ENCODE peak calls at places on chromosomes 7 and 10, in eight cellular contexts. One of them, this sample, is unnamed.
A peak's percentile ranks its signal among the peaks of the same experiment; 100 is the strongest.

GRCh38 chr7:926061-927030 is 28.1 kb downstream of the ADAP1 start:
- DNase-seq in colonic mucosa: peak; percentile 92
- DNase-seq in astrocyte of the cerebellum: no peak
- DNase-seq in HCT116: no peak
- DNase-seq in ovary: no peak
- DNase-seq in HFFc6: no peak
- DNase-seq in fibroblast of lung: no peak
- DNase-seq in cardiac muscle cell: no peak
- DNase-seq in this sample: peak; percentile 91

GRCh38 chr7:116353614-116354013 is 143.3 kb downstream of the TES start:
- DNase-seq in astrocyte of the cerebellum: no peak
- DNase-seq in HFFc6: no peak
- DNase-seq in colonic mucosa: peak; percentile 27
- DNase-seq in fibroblast of lung: peak; percentile 33
- DNase-seq in ovary: peak; percentile 29
- DNase-seq in HCT116: no peak
- DNase-seq in cardiac muscle cell: peak; percentile 27
- DNase-seq in this sample: peak; percentile 22

GRCh38 chr7:111384065-111384891 is 178.0 kb downstream of the IMMP2L start:
- DNase-seq in colonic mucosa: no peak
- DNase-seq in fibroblast of lung: peak; percentile 45
- DNase-seq in ovary: no peak
- DNase-seq in astrocyte of the cerebellum: no peak
- DNase-seq in cardiac muscle cell: no peak
- DNase-seq in HFFc6: peak; percentile 59
- DNase-seq in HCT116: no peak
- DNase-seq in this sample: no peak

GRCh38 chr7:26078437-26079362 is 73.3 kb upstream of the NFE2L3 start:
- DNase-seq in astrocyte of the cerebellum: no peak
- DNase-seq in HCT116: peak; percentile 41
- DNase-seq in HFFc6: no peak
- DNase-seq in ovary: peak; percentile 9
- DNase-seq in cardiac muscle cell: peak; percentile 86
- DNase-seq in colonic mucosa: peak; percentile 76
- DNase-seq in fibroblast of lung: peak; percentile 20
- DNase-seq in this sample: peak; percentile 80

GRCh38 chr10:29946953-29947700 is 112.3 kb downstream of the JCAD start:
- DNase-seq in fibroblast of lung: peak; percentile 95
- DNase-seq in astrocyte of the cerebellum: peak; percentile 91
- DNase-seq in HCT116: no peak
- DNase-seq in cardiac muscle cell: no peak
- DNase-seq in colonic mucosa: no peak
- DNase-seq in HFFc6: peak; percentile 63
- DNase-seq in ovary: peak; percentile 35
- DNase-seq in this sample: no peak

GRCh38 chr7:117259626-117260025 is 63.2 kb downstream of the WNT2 start:
- DNase-seq in HFFc6: peak; percentile 52
- DNase-seq in colonic mucosa: no peak
- DNase-seq in ovary: no peak
- DNase-seq in HCT116: no peak
- DNase-seq in astrocyte of the cerebellum: peak; percentile 26
- DNase-seq in cardiac muscle cell: no peak
- DNase-seq in fibroblast of lung: peak; percentile 65
- DNase-seq in this sample: no peak

GRCh38 chr7:37065779-37066271 is 341.5 kb upstream of the AOAH start:
- DNase-seq in fibroblast of lung: peak; percentile 70
- DNase-seq in astrocyte of the cerebellum: peak; percentile 35
- DNase-seq in cardiac muscle cell: no peak
- DNase-seq in HFFc6: no peak
- DNase-seq in ovary: no peak
- DNase-seq in HCT116: no peak
- DNase-seq in colonic mucosa: no peak
- DNase-seq in this sample: no peak

GRCh38 chr10:79342295-79342761 is 4.9 kb upstream of the PPIF start:
- DNase-seq in HFFc6: no peak
- DNase-seq in colonic mucosa: no peak
- DNase-seq in cardiac muscle cell: no peak
- DNase-seq in astrocyte of the cerebellum: no peak
- DNase-seq in HCT116: no peak
- DNase-seq in ovary: no peak
- DNase-seq in fibroblast of lung: no peak
- DNase-seq in this sample: no peak

GRCh38 chr10:19111501-19112267 is 63.1 kb downstream of the MALRD1 start:
- DNase-seq in cardiac muscle cell: no peak
- DNase-seq in colonic mucosa: no peak
- DNase-seq in ovary: no peak
- DNase-seq in fibroblast of lung: peak; percentile 66
- DNase-seq in astrocyte of the cerebellum: no peak
- DNase-seq in HFFc6: no peak
- DNase-seq in HCT116: no peak
- DNase-seq in this sample: no peak

GRCh38 chr7:159136846-159137245 is 7.8 kb downstream of the VIPR2 start:
- DNase-seq in astrocyte of the cerebellum: no peak
- DNase-seq in cardiac muscle cell: no peak
- DNase-seq in fibroblast of lung: no peak
- DNase-seq in HFFc6: no peak
- DNase-seq in colonic mucosa: no peak
- DNase-seq in ovary: no peak
- DNase-seq in HCT116: no peak
- DNase-seq in this sample: no peak

GRCh38 chr7:159136442-159136841 is 8.2 kb downstream of the VIPR2 start:
- DNase-seq in HCT116: no peak
- DNase-seq in fibroblast of lung: no peak
- DNase-seq in colonic mucosa: no peak
- DNase-seq in cardiac muscle cell: no peak
- DNase-seq in ovary: no peak
- DNase-seq in astrocyte of the cerebellum: no peak
- DNase-seq in HFFc6: no peak
- DNase-seq in this sample: no peak

GRCh38 chr7:159138508-159138907 is 6.2 kb downstream of the VIPR2 start:
- DNase-seq in colonic mucosa: no peak
- DNase-seq in HCT116: no peak
- DNase-seq in cardiac muscle cell: no peak
- DNase-seq in astrocyte of the cerebellum: no peak
- DNase-seq in fibroblast of lung: no peak
- DNase-seq in ovary: no peak
- DNase-seq in HFFc6: no peak
- DNase-seq in this sample: no peak

GRCh38 chr7:159139202-159139601 is 5.5 kb downstream of the VIPR2 start:
- DNase-seq in cardiac muscle cell: no peak
- DNase-seq in ovary: no peak
- DNase-seq in HCT116: no peak
- DNase-seq in astrocyte of the cerebellum: no peak
- DNase-seq in HFFc6: no peak
- DNase-seq in fibroblast of lung: no peak
- DNase-seq in colonic mucosa: no peak
- DNase-seq in this sample: no peak

DNA sequence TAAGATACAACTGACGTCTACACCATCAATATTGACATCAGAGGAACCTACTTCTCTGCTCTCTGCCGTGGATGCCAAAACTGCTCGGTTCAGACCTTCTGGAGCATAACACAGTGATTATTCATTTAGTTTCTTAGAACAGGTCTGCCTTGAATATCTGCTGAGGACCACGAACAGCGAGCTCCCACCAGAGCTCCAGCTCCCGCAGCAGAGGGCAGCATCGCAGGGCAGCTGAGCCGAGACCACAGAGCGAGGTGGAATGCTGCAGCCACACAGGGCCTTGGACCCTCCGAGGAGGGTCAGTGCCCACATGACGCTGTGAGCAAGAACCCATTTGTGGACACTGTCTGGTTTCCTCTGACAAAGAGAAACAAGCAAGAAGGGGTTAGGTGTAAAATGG is 6.8 kb downstream of the VIPR2 start:
- DNase-seq in fibroblast of lung: no peak
- DNase-seq in HFFc6: no peak
- DNase-seq in ovary: no peak
- DNase-seq in cardiac muscle cell: no peak
- DNase-seq in colonic mucosa: no peak
- DNase-seq in HCT116: no peak
- DNase-seq in astrocyte of the cerebellum: no peak
- DNase-seq in this sample: no peak
- TF ChIP-seq CTCF in fibroblast of lung: no peak
- TF ChIP-seq CTCF in HFFc6: no peak
- TF ChIP-seq CTCF in ovary: no peak
- TF ChIP-seq CTCF in cardiac muscle cell: no peak
- TF ChIP-seq CTCF in colonic mucosa: no peak
- TF ChIP-seq CTCF in HCT116: no peak
- TF ChIP-seq CTCF in astrocyte of the cerebellum: no peak
- TF ChIP-seq CTCF in this sample: no peak

GRCh38 chr10:78330884-78331283 is 297.2 kb downstream of the RPS24 start:
- DNase-seq in astrocyte of the cerebellum: no peak
- DNase-seq in fibroblast of lung: no peak
- DNase-seq in cardiac muscle cell: no peak
- DNase-seq in ovary: no peak
- DNase-seq in colonic mucosa: no peak
- DNase-seq in HCT116: no peak
- DNase-seq in HFFc6: no peak
- DNase-seq in this sample: no peak

GRCh38 chr10:78333362-78334143 is 299.9 kb downstream of the RPS24 start:
- DNase-seq in cardiac muscle cell: no peak
- DNase-seq in ovary: no peak
- DNase-seq in HCT116: no peak
- DNase-seq in colonic mucosa: peak; percentile 8
- DNase-seq in astrocyte of the cerebellum: no peak
- DNase-seq in fibroblast of lung: no peak
- DNase-seq in HFFc6: no peak
- DNase-seq in this sample: no peak

GRCh38 chr10:78332699-78333098 is 299.0 kb downstream of the RPS24 start:
- DNase-seq in ovary: no peak
- DNase-seq in HFFc6: no peak
- DNase-seq in cardiac muscle cell: no peak
- DNase-seq in astrocyte of the cerebellum: no peak
- DNase-seq in HCT116: no peak
- DNase-seq in colonic mucosa: peak; percentile 6
- DNase-seq in fibroblast of lung: no peak
- DNase-seq in this sample: no peak

GRCh38 chr10:78331391-78331922 is 297.8 kb downstream of the RPS24 start:
- DNase-seq in HFFc6: peak; percentile 65
- DNase-seq in astrocyte of the cerebellum: peak; percentile 27
- DNase-seq in colonic mucosa: no peak
- DNase-seq in ovary: peak; percentile 39
- DNase-seq in fibroblast of lung: peak; percentile 80
- DNase-seq in cardiac muscle cell: no peak
- DNase-seq in HCT116: no peak
- DNase-seq in this sample: no peak

GRCh38 chr10:78332013-78332412 is 298.4 kb downstream of the RPS24 start:
- DNase-seq in cardiac muscle cell: no peak
- DNase-seq in fibroblast of lung: no peak
- DNase-seq in colonic mucosa: peak; percentile 4
- DNase-seq in HCT116: no peak
- DNase-seq in HFFc6: no peak
- DNase-seq in astrocyte of the cerebellum: no peak
- DNase-seq in ovary: peak; percentile 32
- DNase-seq in this sample: peak; percentile 21
- TF ChIP-seq CTCF in cardiac muscle cell: no peak
- TF ChIP-seq CTCF in fibroblast of lung: no peak
- TF ChIP-seq CTCF in colonic mucosa: no peak
- TF ChIP-seq CTCF in HCT116: no peak
- TF ChIP-seq CTCF in HFFc6: no peak
- TF ChIP-seq CTCF in astrocyte of the cerebellum: no peak
- TF ChIP-seq CTCF in ovary: no peak
- TF ChIP-seq CTCF in this sample: no peak

DNA sequence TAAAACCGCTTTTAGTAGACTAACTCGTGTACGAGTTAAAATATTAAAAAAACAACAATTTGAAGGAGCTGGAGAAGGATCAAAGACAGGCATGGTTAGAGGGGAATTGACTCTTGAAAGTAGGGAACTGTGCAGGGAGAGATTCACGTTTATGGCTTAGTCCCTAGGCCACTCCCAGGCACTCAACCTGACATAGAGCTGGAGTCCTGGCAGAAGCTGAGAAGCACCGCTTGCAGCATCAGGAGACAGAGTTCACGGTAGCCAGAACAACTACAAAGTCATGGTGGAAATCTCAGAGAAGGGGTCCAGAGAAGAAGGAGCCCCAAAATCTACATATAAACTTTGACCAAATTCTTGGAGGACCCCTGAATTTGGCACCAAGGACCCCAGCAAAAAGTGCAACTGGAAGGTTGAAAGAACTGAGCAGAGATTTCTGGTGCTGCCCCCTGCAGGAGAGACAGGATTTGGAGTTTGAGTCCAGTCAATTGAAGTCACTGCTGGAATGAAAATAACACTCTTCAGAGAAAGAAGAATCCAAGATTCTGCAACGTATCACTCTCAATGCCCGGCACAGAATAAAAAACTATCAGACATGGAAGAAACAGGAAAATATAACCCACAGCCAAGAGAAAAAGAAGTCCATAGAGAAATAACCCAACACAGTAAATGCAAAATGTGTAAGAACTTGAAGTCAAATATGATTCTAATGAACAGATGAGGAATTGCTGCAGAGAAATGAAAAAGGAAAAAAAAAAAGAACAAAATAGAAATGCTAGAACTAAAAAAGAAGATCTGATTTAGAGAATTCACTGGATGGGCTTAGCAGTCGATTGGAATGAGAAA is 493.3 kb upstream of the PODXL start:
- DNase-seq in ovary: no peak
- DNase-seq in HFFc6: peak; percentile 25
- DNase-seq in colonic mucosa: peak; percentile 78
- DNase-seq in astrocyte of the cerebellum: no peak
- DNase-seq in cardiac muscle cell: peak; percentile 68
- DNase-seq in HCT116: peak; percentile 16
- DNase-seq in fibroblast of lung: no peak
- DNase-seq in this sample: peak; percentile 58
- TF ChIP-seq CTCF in ovary: no peak
- TF ChIP-seq CTCF in HFFc6: peak; percentile 89
- TF ChIP-seq CTCF in colonic mucosa: peak; percentile 46
- TF ChIP-seq CTCF in astrocyte of the cerebellum: peak; percentile 55
- TF ChIP-seq CTCF in cardiac muscle cell: peak; percentile 82
- TF ChIP-seq CTCF in HCT116: peak; percentile 78
- TF ChIP-seq CTCF in fibroblast of lung: peak; percentile 66
- TF ChIP-seq CTCF in this sample: peak; percentile 66

GRCh38 chr10:122463466-122464157 is 2.3 kb downstream of the HTRA1 start:
- DNase-seq in cardiac muscle cell: no peak
- DNase-seq in HFFc6: no peak
- DNase-seq in HCT116: no peak
- DNase-seq in ovary: no peak
- DNase-seq in colonic mucosa: no peak
- DNase-seq in fibroblast of lung: no peak
- DNase-seq in astrocyte of the cerebellum: no peak
- DNase-seq in this sample: no peak

GRCh38 chr10:122466866-122467470 is 5.6 kb downstream of the HTRA1 start:
- DNase-seq in HCT116: no peak
- DNase-seq in ovary: no peak
- DNase-seq in colonic mucosa: no peak
- DNase-seq in astrocyte of the cerebellum: no peak
- DNase-seq in fibroblast of lung: no peak
- DNase-seq in HFFc6: no peak
- DNase-seq in cardiac muscle cell: no peak
- DNase-seq in this sample: no peak

GRCh38 chr10:122464158-122464510 is 2.8 kb downstream of the HTRA1 start:
- DNase-seq in cardiac muscle cell: no peak
- DNase-seq in colonic mucosa: no peak
- DNase-seq in HCT116: no peak
- DNase-seq in astrocyte of the cerebellum: no peak
- DNase-seq in ovary: no peak
- DNase-seq in fibroblast of lung: no peak
- DNase-seq in HFFc6: no peak
- DNase-seq in this sample: no peak

GRCh38 chr10:122464575-122464974 is 3.2 kb downstream of the HTRA1 start:
- DNase-seq in astrocyte of the cerebellum: no peak
- DNase-seq in HCT116: no peak
- DNase-seq in fibroblast of lung: no peak
- DNase-seq in colonic mucosa: no peak
- DNase-seq in HFFc6: no peak
- DNase-seq in ovary: no peak
- DNase-seq in cardiac muscle cell: no peak
- DNase-seq in this sample: no peak

GRCh38 chr10:122465401-122465800 is 4.0 kb downstream of the HTRA1 start:
- DNase-seq in astrocyte of the cerebellum: no peak
- DNase-seq in colonic mucosa: no peak
- DNase-seq in cardiac muscle cell: no peak
- DNase-seq in fibroblast of lung: no peak
- DNase-seq in ovary: no peak
- DNase-seq in HFFc6: no peak
- DNase-seq in HCT116: no peak
- DNase-seq in this sample: no peak
- TF ChIP-seq CTCF in astrocyte of the cerebellum: no peak
- TF ChIP-seq CTCF in colonic mucosa: no peak
- TF ChIP-seq CTCF in cardiac muscle cell: no peak
- TF ChIP-seq CTCF in fibroblast of lung: no peak
- TF ChIP-seq CTCF in ovary: no peak
- TF ChIP-seq CTCF in HFFc6: no peak
- TF ChIP-seq CTCF in HCT116: no peak
- TF ChIP-seq CTCF in this sample: no peak